ENCODE peak calls at places on chromosomes 13 and 19, in six cellular contexts. One of them, this sample, is unnamed.
A peak's percentile ranks its signal among the peaks of the same experiment; 100 is the strongest.

GRCh38 chr13:59531571-59532091 is 632.1 kb downstream of the DIAPH3 start:
- DNase-seq in Calu3: peak; percentile 21
- DNase-seq in body of pancreas: peak; percentile 71
- DNase-seq in transverse colon: peak; percentile 40
- DNase-seq in astrocyte of the cerebellum: peak; percentile 89
- DNase-seq in CD4-positive, alpha-beta T cell: no peak
- DNase-seq in this sample: peak; percentile 90

GRCh38 chr13:24737042-24737441 is 26.9 kb upstream of the RNF17 start:
- DNase-seq in Calu3: no peak
- DNase-seq in body of pancreas: no peak
- DNase-seq in transverse colon: no peak
- DNase-seq in astrocyte of the cerebellum: no peak
- DNase-seq in CD4-positive, alpha-beta T cell: no peak
- DNase-seq in this sample: no peak

GRCh38 chr19:2433854-2434253 is 6.5 kb upstream of the TIMM13 start:
- DNase-seq in Calu3: no peak
- DNase-seq in body of pancreas: no peak
- DNase-seq in transverse colon: no peak
- DNase-seq in astrocyte of the cerebellum: no peak
- DNase-seq in CD4-positive, alpha-beta T cell: no peak
- DNase-seq in this sample: no peak

GRCh38 chr19:36604656-36605100 is 435 bp upstream of the ZNF382 start:
- DNase-seq in Calu3: peak; percentile 54
- DNase-seq in body of pancreas: peak; percentile 74
- DNase-seq in transverse colon: peak; percentile 38
- DNase-seq in astrocyte of the cerebellum: no peak
- DNase-seq in CD4-positive, alpha-beta T cell: peak; percentile 81
- DNase-seq in this sample: peak; percentile 38

GRCh38 chr19:41774515-41774980 is 19.2 kb downstream of the CEACAM6 start:
- DNase-seq in Calu3: peak; percentile 90
- DNase-seq in body of pancreas: no peak
- DNase-seq in transverse colon: peak; percentile 84
- DNase-seq in astrocyte of the cerebellum: no peak
- DNase-seq in CD4-positive, alpha-beta T cell: peak; percentile 18
- DNase-seq in this sample: no peak

GRCh38 chr13:49057176-49057575 is 81.5 kb downstream of the FNDC3A start:
- DNase-seq in Calu3: no peak
- DNase-seq in body of pancreas: no peak
- DNase-seq in transverse colon: no peak
- DNase-seq in astrocyte of the cerebellum: no peak
- DNase-seq in CD4-positive, alpha-beta T cell: no peak
- DNase-seq in this sample: no peak

GRCh38 chr19:28553005-28553404 is 659.9 kb downstream of the UQCRFS1 start:
- DNase-seq in Calu3: no peak
- DNase-seq in body of pancreas: no peak
- DNase-seq in transverse colon: no peak
- DNase-seq in astrocyte of the cerebellum: no peak
- DNase-seq in CD4-positive, alpha-beta T cell: no peak
- DNase-seq in this sample: no peak

GRCh38 chr19:1747285-1748114 is 5.8 kb upstream of the ONECUT3 start:
- DNase-seq in Calu3: peak; percentile 95
- DNase-seq in body of pancreas: peak; percentile 29
- DNase-seq in transverse colon: no peak
- DNase-seq in astrocyte of the cerebellum: peak; percentile 27
- DNase-seq in CD4-positive, alpha-beta T cell: no peak
- DNase-seq in this sample: peak; percentile 88

GRCh38 chr19:46049597-46049996 is 8.8 kb upstream of the IGFL4 start:
- DNase-seq in Calu3: peak; percentile 20
- DNase-seq in body of pancreas: peak; percentile 10
- DNase-seq in transverse colon: no peak
- DNase-seq in astrocyte of the cerebellum: no peak
- DNase-seq in CD4-positive, alpha-beta T cell: no peak
- DNase-seq in this sample: no peak

GRCh38 chr13:59024434-59024833 is 1139.3 kb downstream of the DIAPH3 start:
- DNase-seq in Calu3: no peak
- DNase-seq in body of pancreas: no peak
- DNase-seq in transverse colon: no peak
- DNase-seq in astrocyte of the cerebellum: no peak
- DNase-seq in CD4-positive, alpha-beta T cell: no peak
- DNase-seq in this sample: no peak

GRCh38 chr13:58843567-58843966 is 1212.0 kb downstream of the PCDH17 start:
- DNase-seq in Calu3: no peak
- DNase-seq in body of pancreas: no peak
- DNase-seq in transverse colon: no peak
- DNase-seq in astrocyte of the cerebellum: no peak
- DNase-seq in CD4-positive, alpha-beta T cell: no peak
- DNase-seq in this sample: no peak

GRCh38 chr19:18131841-18132596 is 20.9 kb upstream of the PIK3R2 start:
- DNase-seq in Calu3: no peak
- DNase-seq in body of pancreas: no peak
- DNase-seq in transverse colon: no peak
- DNase-seq in astrocyte of the cerebellum: no peak
- DNase-seq in CD4-positive, alpha-beta T cell: no peak
- DNase-seq in this sample: no peak

DNA sequence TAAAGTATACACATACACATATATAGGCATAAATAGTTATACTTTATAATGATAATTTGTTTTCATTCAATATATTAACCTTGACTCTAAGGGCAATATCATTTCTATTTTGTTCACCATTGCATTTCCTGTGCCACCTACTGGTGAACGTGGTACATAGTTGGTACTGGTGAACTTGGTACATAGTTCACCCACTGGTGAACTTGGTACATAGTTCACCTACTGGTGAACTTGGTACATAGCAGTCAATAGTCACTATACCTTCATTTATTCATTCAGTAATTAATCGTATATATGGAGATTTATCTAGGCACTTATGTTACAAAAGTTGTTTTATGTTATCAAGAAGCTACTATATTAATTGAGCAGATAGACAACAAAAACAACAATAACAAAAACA is 172.6 kb upstream of the ATXN8OS start:
- DNase-seq in Calu3: no peak
- DNase-seq in body of pancreas: no peak
- DNase-seq in transverse colon: no peak
- DNase-seq in astrocyte of the cerebellum: no peak
- DNase-seq in CD4-positive, alpha-beta T cell: no peak
- DNase-seq in this sample: no peak
- TF ChIP-seq CTCF in Calu3: no peak
- TF ChIP-seq CTCF in body of pancreas: no peak
- TF ChIP-seq CTCF in transverse colon: no peak
- TF ChIP-seq CTCF in astrocyte of the cerebellum: peak; percentile 29
- TF ChIP-seq CTCF in CD4-positive, alpha-beta T cell: no peak
- TF ChIP-seq CTCF in this sample: peak; percentile 34

GRCh38 chr19:38715540-38715939 is 28.7 kb downstream of the CAPN12 start:
- DNase-seq in Calu3: no peak
- DNase-seq in body of pancreas: peak; percentile 95
- DNase-seq in transverse colon: no peak
- DNase-seq in astrocyte of the cerebellum: no peak
- DNase-seq in CD4-positive, alpha-beta T cell: no peak
- DNase-seq in this sample: no peak

GRCh38 chr19:38712161-38712748 is 32.0 kb downstream of the CAPN12 start:
- DNase-seq in Calu3: no peak
- DNase-seq in body of pancreas: no peak
- DNase-seq in transverse colon: no peak
- DNase-seq in astrocyte of the cerebellum: no peak
- DNase-seq in CD4-positive, alpha-beta T cell: no peak
- DNase-seq in this sample: no peak

GRCh38 chr19:38713227-38713649 is 31.0 kb downstream of the CAPN12 start:
- DNase-seq in Calu3: no peak
- DNase-seq in body of pancreas: peak; percentile 83
- DNase-seq in transverse colon: peak; percentile 41
- DNase-seq in astrocyte of the cerebellum: no peak
- DNase-seq in CD4-positive, alpha-beta T cell: no peak
- DNase-seq in this sample: no peak

GRCh38 chr19:38714354-38714778 is 29.9 kb downstream of the CAPN12 start:
- DNase-seq in Calu3: no peak
- DNase-seq in body of pancreas: peak; percentile 76
- DNase-seq in transverse colon: no peak
- DNase-seq in astrocyte of the cerebellum: no peak
- DNase-seq in CD4-positive, alpha-beta T cell: no peak
- DNase-seq in this sample: no peak

DNA sequence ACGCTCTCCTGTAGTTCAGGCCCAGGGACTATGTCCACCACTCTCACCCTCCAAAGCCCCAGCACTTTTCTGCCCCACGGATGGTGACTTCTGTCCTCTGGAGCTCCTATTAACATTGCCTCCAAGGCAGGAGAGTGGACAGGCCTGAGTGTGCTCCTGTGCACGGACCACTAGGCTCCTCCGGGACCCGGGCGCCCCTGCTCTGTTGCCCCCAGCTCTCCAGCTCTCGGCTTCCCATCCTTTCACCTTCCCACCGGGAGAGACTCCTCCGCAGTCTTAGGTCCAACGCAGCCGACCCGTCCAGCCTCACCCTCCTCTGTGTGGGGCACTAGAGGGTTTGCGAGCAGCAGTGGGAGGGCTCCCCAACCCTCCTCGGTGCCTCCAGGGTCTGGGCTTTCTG is 30.4 kb downstream of the CAPN12 start:
- DNase-seq in Calu3: no peak
- DNase-seq in body of pancreas: no peak
- DNase-seq in transverse colon: no peak
- DNase-seq in astrocyte of the cerebellum: no peak
- DNase-seq in CD4-positive, alpha-beta T cell: no peak
- DNase-seq in this sample: no peak
- TF ChIP-seq CTCF in Calu3: no peak
- TF ChIP-seq CTCF in body of pancreas: no peak
- TF ChIP-seq CTCF in transverse colon: no peak
- TF ChIP-seq CTCF in astrocyte of the cerebellum: no peak
- TF ChIP-seq CTCF in CD4-positive, alpha-beta T cell: no peak
- TF ChIP-seq CTCF in this sample: no peak

GRCh38 chr19:19410553-19411550 is 5.4 kb downstream of the GATAD2A start:
- DNase-seq in Calu3: no peak
- DNase-seq in body of pancreas: no peak
- DNase-seq in transverse colon: no peak
- DNase-seq in astrocyte of the cerebellum: no peak
- DNase-seq in CD4-positive, alpha-beta T cell: no peak
- DNase-seq in this sample: no peak
- TF ChIP-seq CTCF in Calu3: no peak
- TF ChIP-seq CTCF in body of pancreas: no peak
- TF ChIP-seq CTCF in transverse colon: no peak
- TF ChIP-seq CTCF in astrocyte of the cerebellum: no peak
- TF ChIP-seq CTCF in CD4-positive, alpha-beta T cell: no peak
- TF ChIP-seq CTCF in this sample: no peak

GRCh38 chr19:547117-547516 is 3.3 kb downstream of the GZMM start:
- DNase-seq in Calu3: no peak
- DNase-seq in body of pancreas: no peak
- DNase-seq in transverse colon: no peak
- DNase-seq in astrocyte of the cerebellum: no peak
- DNase-seq in CD4-positive, alpha-beta T cell: no peak
- DNase-seq in this sample: no peak

GRCh38 chr19:548841-549830 is 5.3 kb downstream of the GZMM start:
- DNase-seq in Calu3: no peak
- DNase-seq in body of pancreas: no peak
- DNase-seq in transverse colon: no peak
- DNase-seq in astrocyte of the cerebellum: no peak
- DNase-seq in CD4-positive, alpha-beta T cell: no peak
- DNase-seq in this sample: no peak

GRCh38 chr19:543912-544608 is at the start of gene GZMM:
- DNase-seq in Calu3: no peak
- DNase-seq in body of pancreas: no peak
- DNase-seq in transverse colon: peak; percentile 32
- DNase-seq in astrocyte of the cerebellum: no peak
- DNase-seq in CD4-positive, alpha-beta T cell: peak; percentile 66
- DNase-seq in this sample: no peak

GRCh38 chr19:542173-542866 is 1.5 kb upstream of the GZMM start:
- DNase-seq in Calu3: no peak
- DNase-seq in body of pancreas: no peak
- DNase-seq in transverse colon: peak; percentile 6
- DNase-seq in astrocyte of the cerebellum: no peak
- DNase-seq in CD4-positive, alpha-beta T cell: no peak
- DNase-seq in this sample: no peak

DNA sequence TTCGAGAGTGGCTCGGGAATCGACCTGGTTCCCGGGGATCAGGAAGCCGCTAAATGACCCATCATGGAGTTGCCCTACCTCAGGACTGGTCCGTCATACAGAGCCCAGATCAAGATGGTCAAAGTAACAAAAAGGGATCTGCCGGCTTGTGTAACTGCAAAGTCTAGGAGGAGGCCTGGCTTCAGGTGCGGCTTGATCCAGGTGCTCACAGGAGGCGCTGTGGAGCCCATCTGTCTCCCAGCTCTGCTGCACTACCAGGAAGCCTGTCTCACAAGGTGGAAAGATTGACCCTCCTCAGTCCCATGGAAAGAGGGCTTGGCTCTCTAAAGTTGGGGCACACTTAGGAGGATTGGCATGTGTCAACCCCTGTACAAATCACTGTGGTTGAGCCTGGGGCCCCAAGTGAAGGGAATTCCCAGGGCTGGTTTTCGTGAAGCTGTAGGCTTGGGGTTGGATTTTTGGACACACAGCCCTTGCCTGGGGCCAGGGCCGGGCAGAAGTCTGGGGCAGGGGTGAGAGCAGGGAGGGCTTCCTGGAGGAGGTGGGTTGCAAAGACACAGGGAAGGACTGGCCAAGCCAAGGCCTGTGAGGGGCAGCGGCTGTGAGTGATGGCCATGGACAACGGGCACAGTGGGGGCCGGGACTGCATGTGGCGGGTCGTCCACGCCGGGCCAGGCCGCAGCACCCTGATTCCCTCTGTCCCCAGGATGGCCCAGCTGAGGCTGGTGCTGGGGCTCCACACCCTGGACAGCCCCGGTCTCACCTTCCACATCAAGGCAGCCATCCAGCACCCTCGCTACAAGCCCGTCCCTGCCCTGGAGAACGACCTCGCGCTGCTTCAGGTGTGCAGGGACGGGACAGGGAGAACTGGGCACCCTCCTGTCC is 4.2 kb downstream of the GZMM start:
- DNase-seq in Calu3: no peak
- DNase-seq in body of pancreas: no peak
- DNase-seq in transverse colon: no peak
- DNase-seq in astrocyte of the cerebellum: no peak
- DNase-seq in CD4-positive, alpha-beta T cell: no peak
- DNase-seq in this sample: no peak
- TF ChIP-seq CTCF in Calu3: no peak
- TF ChIP-seq CTCF in body of pancreas: no peak
- TF ChIP-seq CTCF in transverse colon: no peak
- TF ChIP-seq CTCF in astrocyte of the cerebellum: no peak
- TF ChIP-seq CTCF in CD4-positive, alpha-beta T cell: no peak
- TF ChIP-seq CTCF in this sample: no peak

GRCh38 chr13:95564091-95564490 is 11.6 kb downstream of the CLDN10 start:
- DNase-seq in Calu3: no peak
- DNase-seq in body of pancreas: no peak
- DNase-seq in transverse colon: no peak
- DNase-seq in astrocyte of the cerebellum: no peak
- DNase-seq in CD4-positive, alpha-beta T cell: no peak
- DNase-seq in this sample: peak; percentile 18
- TF ChIP-seq CTCF in Calu3: no peak
- TF ChIP-seq CTCF in body of pancreas: no peak
- TF ChIP-seq CTCF in transverse colon: no peak
- TF ChIP-seq CTCF in astrocyte of the cerebellum: peak; percentile 5
- TF ChIP-seq CTCF in CD4-positive, alpha-beta T cell: no peak
- TF ChIP-seq CTCF in this sample: no peak